ENCODE peak calls at places on chromosomes 13 and 19, in seven cellular contexts. R is effector memory CD4-positive, alpha-beta T cell; L is H9; E is tibial artery; A is Peyer's patch; K is adrenal gland; Z is upper lobe of left lung. X is an unnamed sample.

GRCh38 chr13:33494596-33495214 is 209.2 kb upstream of the STARD13 start:
- DNase-seq in R (no peak), E (no peak), A (no peak), K (no peak), Z (no peak), L (no peak), X (no peak)

GRCh38 chr19:30036154-30037129 is 94.4 kb downstream of the URI1 start:
- DNase-seq in L (no peak), K (no peak), A (no peak), E (no peak), Z (no peak), R (no peak), X (no peak)

GRCh38 chr13:36357692-36358091 is 11.5 kb upstream of the SPART start:
- DNase-seq in Z (no peak), K (no peak), L (no peak), E (peak; percentile 68), A (no peak), R (no peak), X (no peak)

GRCh38 chr19:3146677-3147100 is 10.9 kb downstream of the GNA15 start:
- DNase-seq in L (peak; percentile 71), Z (peak; percentile 90), E (no peak), K (no peak), A (no peak), R (peak; percentile 40), X (peak; percentile 72)

GRCh38 chr13:98384739-98385138 is 192.2 kb downstream of the STK24 start:
- DNase-seq in L (no peak), E (no peak), Z (no peak), K (no peak), R (no peak), A (no peak), X (no peak)

GRCh38 chr13:73336789-73337188 is 278.0 kb downstream of the KLF5 start:
- DNase-seq in E (no peak), K (no peak), A (no peak), R (no peak), L (no peak), Z (no peak), X (no peak)

GRCh38 chr13:108214511-108215383 is 589 bp downstream of the LIG4 start:
- DNase-seq in E (no peak), A (no peak), K (no peak), Z (peak; percentile 49), R (no peak), L (peak; percentile 50), X (no peak)

GRCh38 chr13:49807681-49808080 is 15.2 kb upstream of the KPNA3 start:
- DNase-seq in A (no peak), L (no peak), R (no peak), K (no peak), E (no peak), Z (no peak), X (no peak)

GRCh38 chr13:91162180-91162579 is 185.3 kb upstream of the MIR17HG start:
- DNase-seq in Z (no peak), A (no peak), E (no peak), L (no peak), K (no peak), R (no peak), X (no peak)

GRCh38 chr13:79833972-79834371 is 353.0 kb downstream of the NDFIP2 start:
- DNase-seq in L (no peak), K (no peak), A (no peak), E (no peak), Z (no peak), R (no peak), X (no peak)

GRCh38 chr19:8045872-8046568 is 6.5 kb upstream of the CCL25 start:
- DNase-seq in A (no peak), E (no peak), R (no peak), Z (no peak), L (no peak), K (no peak), X (no peak)

GRCh38 chr19:8050274-8051096 is 2.1 kb upstream of the CCL25 start:
- DNase-seq in A (peak; percentile 98), Z (peak; percentile 93), E (peak; percentile 84), R (peak; percentile 72), K (peak; percentile 83), L (peak; percentile 99), X (peak; percentile 81)

GRCh38 chr19:8042900-8043299 is 9.7 kb upstream of the CCL25 start:
- DNase-seq in Z (no peak), L (no peak), A (no peak), E (no peak), K (no peak), R (no peak), X (no peak)

GRCh38 chr19:8044018-8044417 is 8.5 kb upstream of the CCL25 start:
- DNase-seq in E (no peak), K (peak; percentile 51), R (no peak), L (no peak), A (no peak), Z (no peak), X (no peak)

DNA sequence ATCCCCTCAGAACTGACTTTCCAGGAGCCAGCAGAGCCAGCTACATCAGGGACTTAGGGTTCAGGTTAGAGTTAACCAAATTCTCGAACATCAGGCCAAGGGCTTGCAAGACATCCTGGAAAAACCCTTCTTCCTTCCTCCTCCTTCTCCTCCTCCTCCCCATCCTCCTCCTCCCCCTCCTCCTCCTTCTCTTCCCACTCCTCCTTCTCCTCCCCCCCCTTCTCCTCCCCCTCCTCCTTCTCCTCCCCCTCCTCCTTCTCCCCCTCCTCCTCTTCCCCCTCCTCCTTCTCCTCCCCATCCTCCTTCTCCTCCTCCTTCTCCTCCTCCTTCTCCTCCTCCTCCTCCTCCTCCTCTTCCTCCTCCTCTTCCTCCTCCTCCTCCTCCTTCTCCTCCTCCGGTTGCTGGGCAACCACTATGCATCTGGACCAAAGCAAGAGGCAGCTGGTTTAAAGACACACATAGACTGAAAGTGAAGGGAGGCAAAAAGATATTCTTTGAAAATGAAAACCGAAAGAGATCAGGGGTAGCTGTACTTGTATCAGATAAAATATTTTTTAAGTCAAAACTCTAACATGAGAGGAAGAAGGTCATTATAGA is 5.9 kb upstream of the CCL25 start:
- DNase-seq in K (no peak), A (no peak), L (no peak), Z (no peak), E (no peak), R (no peak), X (no peak)
- H3K9me3 ChIP-seq in K (no peaks in the 10 kb centered on the region), A (no peaks in the 10 kb centered on the region), L (no peaks in the 10 kb centered on the region), Z (no peaks in the 10 kb centered on the region), E (no peaks in the 10 kb centered on the region), R (no peaks in the 10 kb centered on the region), X (no peaks in the 10 kb centered on the region)

DNA sequence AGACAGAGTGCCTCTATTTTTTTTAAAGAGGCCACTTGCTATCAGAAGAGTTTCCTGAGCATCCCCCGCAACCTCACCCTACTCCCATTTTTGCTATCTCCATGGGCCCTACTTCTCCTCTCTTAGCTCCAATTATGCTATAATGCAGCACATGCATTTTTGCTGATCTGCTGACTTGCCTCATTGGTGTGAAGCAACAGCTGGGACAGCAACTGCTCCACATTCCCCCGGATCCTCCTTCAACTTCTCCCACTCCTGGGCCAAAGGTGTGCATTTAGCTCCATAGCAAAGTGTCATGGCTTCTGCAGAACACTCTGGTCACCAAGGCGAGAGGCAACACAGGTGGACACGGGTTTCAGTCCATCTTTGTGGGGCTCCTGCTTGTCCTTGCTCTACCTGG is 56.7 kb upstream of the USP29 start:
- DNase-seq in K (no peak), A (no peak), E (no peak), Z (no peak), L (no peak), R (no peak), X (no peak)
- H3K9me3 ChIP-seq in K (no peaks in the 10 kb centered on the region), A (no peaks in the 10 kb centered on the region), E (peaks cover under 1% of the 10 kb centered on the region), Z (no peaks in the 10 kb centered on the region), L (peaks cover 66% of the 10 kb centered on the region), R (no peaks in the 10 kb centered on the region), X (peaks cover 2% of the 10 kb centered on the region)

DNA sequence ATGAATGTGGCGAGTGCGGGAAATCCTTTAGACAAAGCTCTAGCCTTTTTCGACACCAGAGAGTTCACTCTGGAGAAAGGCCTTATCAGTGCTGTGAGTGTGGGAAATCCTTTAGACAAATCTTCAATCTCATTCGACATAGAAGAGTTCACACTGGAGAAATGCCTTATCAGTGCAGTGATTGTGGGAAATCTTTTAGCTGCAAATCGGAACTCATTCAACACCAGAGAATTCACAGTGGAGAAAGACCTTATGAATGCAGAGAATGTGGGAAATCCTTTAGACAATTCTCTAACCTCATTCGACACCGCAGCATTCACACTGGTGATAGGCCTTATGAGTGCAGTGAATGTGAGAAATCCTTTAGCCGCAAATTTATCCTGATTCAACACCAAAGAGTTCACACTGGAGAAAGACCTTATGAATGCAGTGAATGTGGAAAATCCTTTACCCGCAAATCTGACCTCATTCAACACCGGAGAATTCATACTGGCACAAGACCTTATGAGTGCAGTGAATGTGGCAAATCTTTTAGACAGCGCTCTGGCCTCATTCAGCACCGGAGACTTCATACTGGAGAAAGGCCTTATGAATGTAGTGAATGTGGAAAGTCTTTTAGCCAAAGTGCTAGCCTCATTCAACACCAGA is 5.7 kb downstream of the ZNF551 start:
- DNase-seq in E (no peak), L (no peak), K (no peak), R (no peak), Z (no peak), A (no peak), X (no peak)
- H3K9me3 ChIP-seq in E (peaks cover 85% of the 10 kb centered on the region), L (peaks cover 47% of the 10 kb centered on the region), K (peaks cover 52% of the 10 kb centered on the region), R (peaks cover 64% of the 10 kb centered on the region), Z (peaks cover 69% of the 10 kb centered on the region), A (no peaks in the 10 kb centered on the region), X (peaks cover 67% of the 10 kb centered on the region)

DNA sequence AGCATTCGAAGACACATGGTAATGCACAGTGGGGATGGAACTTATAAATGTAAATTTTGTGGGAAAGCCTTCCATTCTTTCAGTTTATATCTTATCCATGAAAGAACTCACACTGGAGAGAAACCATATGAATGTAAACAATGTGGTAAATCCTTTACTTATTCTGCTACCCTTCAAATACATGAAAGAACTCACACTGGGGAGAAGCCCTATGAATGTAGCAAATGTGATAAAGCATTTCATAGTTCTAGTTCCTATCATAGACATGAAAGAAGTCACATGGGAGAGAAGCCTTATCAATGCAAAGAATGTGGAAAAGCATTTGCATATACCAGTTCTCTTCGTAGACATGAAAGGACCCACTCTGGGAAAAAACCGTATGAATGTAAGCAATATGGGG is 16.2 kb upstream of the ZNF763 start:
- DNase-seq in K (no peak), Z (no peak), E (no peak), R (no peak), L (no peak), A (no peak), X (no peak)
- H3K9me3 ChIP-seq in K (peaks cover 90% of the 10 kb centered on the region), Z (peaks cover 79% of the 10 kb centered on the region), E (peaks cover 98% of the 10 kb centered on the region), R (peaks cover 82% of the 10 kb centered on the region), L (peaks cover 96% of the 10 kb centered on the region), A (peaks cover 8% of the 10 kb centered on the region), X (peaks cover 68% of the 10 kb centered on the region)

GRCh38 chr19:31818740-31819228 is 469.5 kb upstream of the TSHZ3 start:
- DNase-seq in A (no peak), K (no peak), E (no peak), R (no peak), Z (no peak), L (no peak), X (no peak)
- H3K9me3 ChIP-seq in A (no peaks in the 10 kb centered on the region), K (no peaks in the 10 kb centered on the region), E (no peaks in the 10 kb centered on the region), R (no peaks in the 10 kb centered on the region), Z (no peaks in the 10 kb centered on the region), L (no peaks in the 10 kb centered on the region), X (no peaks in the 10 kb centered on the region)

X was measured in T-helper 17 cell.